ENCODE peak calls at places on chromosomes 13 and 19, in nine cellular contexts. K is OCI-LY7, Y is thoracic aorta, X is mucosa of descending colon, R is sigmoid colon, T is heart right ventricle, E is fibroblast of pulmonary artery, I is retinal pigment epithelial cell, C is lower lobe of right lung. M is an unnamed sample.

GRCh38 chr19:11674067-11674492 is 64.7 kb downstream of the ZNF823 start:
- DNase-seq in R (no peak), K (no peak), C (no peak), Y (no peak), T (no peak), I (no peak), X (no peak), E (no peak), M (no peak)

GRCh38 chr13:105543742-105544141 is 991.7 kb downstream of the EFNB2 start:
- DNase-seq in C (no peak), K (no peak), E (no peak), X (no peak), I (no peak), R (no peak), T (no peak), Y (no peak), M (no peak)

GRCh38 chr13:101624210-101624922 is 171.9 kb downstream of the ITGBL1 start:
- DNase-seq in I (no peak), Y (no peak), R (no peak), X (no peak), E (no peak), K (no peak), T (peak), C (no peak), M (no peak)

GRCh38 chr19:35975608-35976214 is 19.3 kb upstream of the SDHAF1 start:
- DNase-seq in T (no peak), I (no peak), R (no peak), X (no peak), Y (no peak), C (no peak), E (peak), K (no peak), M (no peak)

GRCh38 chr19:47446534-47447469 is 24.9 kb downstream of the SLC8A2 start:
- DNase-seq in K (no peak), T (no peak), R (no peak), C (peak), X (peak), E (peak), I (no peak), Y (no peak), M (no peak)

GRCh38 chr19:48881741-48882657 is 9.8 kb downstream of the PPP1R15A start:
- DNase-seq in I (no peak), T (no peak), X (no peak), Y (no peak), K (peak), C (no peak), E (no peak), R (no peak), M (no peak)

GRCh38 chr19:1608414-1609391 is 3.4 kb upstream of the UQCR11 start:
- DNase-seq in Y (no peak), X (no peak), E (no peak), R (no peak), K (peak), C (no peak), I (no peak), T (no peak), M (no peak)

GRCh38 chr19:34794289-34794960 is 21.4 kb upstream of the ZNF599 start:
- DNase-seq in Y (no peak), E (peak), C (no peak), I (no peak), X (no peak), K (no peak), T (no peak), R (no peak), M (no peak)

GRCh38 chr19:31149306-31149975 is 199.8 kb downstream of the TSHZ3 start:
- DNase-seq in E (no peak), I (no peak), Y (no peak), T (no peak), R (no peak), K (no peak), C (no peak), X (no peak), M (no peak)

GRCh38 chr19:48970923-48971395 is 5.8 kb downstream of the FTL start:
- DNase-seq in T (peak), E (peak), Y (no peak), I (no peak), X (peak), R (peak), C (peak), K (peak), M (peak)

GRCh38 chr19:35314031-35314430 is 15.0 kb upstream of the CD22 start:
- DNase-seq in C (no peak), R (no peak), X (no peak), T (no peak), K (no peak), E (no peak), I (no peak), Y (no peak), M (no peak)

GRCh38 chr13:49652691-49653305 is 24.5 kb downstream of the ARL11 start:
- DNase-seq in E (peak), K (peak), T (no peak), I (no peak), C (no peak), X (peak), Y (no peak), R (no peak), M (no peak)

GRCh38 chr19:18940791-18941627 is at the start of gene HOMER3:
- DNase-seq in K (peak), C (peak), T (peak), X (peak), E (peak), R (peak), I (no peak), Y (peak), M (no peak)

GRCh38 chr19:7595466-7596133 is at the start of gene CAMSAP3:
- DNase-seq in Y (no peak), I (peak), E (no peak), T (no peak), C (peak), X (peak), K (peak), R (no peak), M (no peak)

GRCh38 chr13:76523740-76524382 is 362.3 kb downstream of the KCTD12 start:
- DNase-seq in C (no peak), R (no peak), T (no peak), Y (no peak), E (no peak), X (no peak), K (no peak), I (no peak), M (no peak)

GRCh38 chr13:88761145-88761544 is 1090.0 kb downstream of the SLITRK5 start:
- DNase-seq in R (no peak), K (no peak), I (no peak), T (no peak), C (no peak), E (no peak), Y (no peak), X (no peak), M (no peak)

GRCh38 chr13:110280231-110280813 is 26.6 kb downstream of the COL4A1 start:
- DNase-seq in E (no peak), R (peak), K (no peak), Y (no peak), C (no peak), I (no peak), X (no peak), T (no peak), M (no peak)

GRCh38 chr19:55676384-55676783 is 1.4 kb downstream of the EPN1 start:
- DNase-seq in T (no peak), X (no peak), K (peak), C (no peak), R (no peak), E (peak), Y (no peak), I (no peak), M (no peak)
- TF ChIP-seq CTCF in T (peak), X (no peak), K (peak), C (no peak), R (no peak), E (peak), Y (no peak), I (no peak), M (no peak)

DNA sequence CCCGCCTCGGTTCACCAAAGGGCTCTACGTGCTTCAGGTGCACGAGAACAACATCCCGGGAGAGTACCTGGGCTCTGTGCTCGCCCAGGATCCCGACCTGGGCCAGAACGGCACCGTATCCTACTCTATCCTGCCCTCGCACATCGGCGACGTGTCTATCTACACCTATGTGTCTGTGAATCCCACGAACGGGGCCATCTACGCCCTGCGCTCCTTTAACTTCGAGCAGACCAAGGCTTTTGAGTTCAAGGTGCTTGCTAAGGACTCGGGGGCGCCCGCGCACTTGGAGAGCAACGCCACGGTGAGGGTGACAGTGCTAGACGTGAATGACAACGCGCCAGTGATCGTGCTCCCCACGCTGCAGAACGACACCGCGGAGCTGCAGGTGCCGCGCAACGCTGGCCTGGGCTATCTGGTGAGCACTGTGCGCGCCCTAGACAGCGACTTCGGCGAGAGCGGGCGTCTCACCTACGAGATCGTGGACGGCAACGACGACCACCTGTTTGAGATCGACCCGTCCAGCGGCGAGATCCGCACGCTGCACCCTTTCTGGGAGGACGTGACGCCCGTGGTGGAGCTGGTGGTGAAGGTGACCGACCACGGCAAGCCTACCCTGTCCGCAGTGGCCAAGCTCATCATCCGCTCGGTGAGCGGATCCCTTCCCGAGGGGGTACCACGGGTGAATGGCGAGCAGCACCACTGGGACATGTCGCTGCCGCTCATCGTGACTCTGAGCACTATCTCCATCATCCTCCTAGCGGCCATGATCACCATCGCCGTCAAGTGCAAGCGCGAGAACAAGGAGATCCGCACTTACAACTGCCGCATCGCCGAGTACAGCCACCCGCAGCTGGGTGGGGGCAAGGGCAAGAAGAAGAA is 2.6 kb downstream of the PCDH17 start:
- DNase-seq in E (no peak), Y (no peak), X (no peak), K (no peak), C (no peak), I (no peak), T (peak), R (peak), M (no peak)
- H3K4me3 ChIP-seq in E (no peak), Y (peak), X (no peak), K (no peak), C (peak), I (peak), T (peak), R (peak), M (peak)

DNA sequence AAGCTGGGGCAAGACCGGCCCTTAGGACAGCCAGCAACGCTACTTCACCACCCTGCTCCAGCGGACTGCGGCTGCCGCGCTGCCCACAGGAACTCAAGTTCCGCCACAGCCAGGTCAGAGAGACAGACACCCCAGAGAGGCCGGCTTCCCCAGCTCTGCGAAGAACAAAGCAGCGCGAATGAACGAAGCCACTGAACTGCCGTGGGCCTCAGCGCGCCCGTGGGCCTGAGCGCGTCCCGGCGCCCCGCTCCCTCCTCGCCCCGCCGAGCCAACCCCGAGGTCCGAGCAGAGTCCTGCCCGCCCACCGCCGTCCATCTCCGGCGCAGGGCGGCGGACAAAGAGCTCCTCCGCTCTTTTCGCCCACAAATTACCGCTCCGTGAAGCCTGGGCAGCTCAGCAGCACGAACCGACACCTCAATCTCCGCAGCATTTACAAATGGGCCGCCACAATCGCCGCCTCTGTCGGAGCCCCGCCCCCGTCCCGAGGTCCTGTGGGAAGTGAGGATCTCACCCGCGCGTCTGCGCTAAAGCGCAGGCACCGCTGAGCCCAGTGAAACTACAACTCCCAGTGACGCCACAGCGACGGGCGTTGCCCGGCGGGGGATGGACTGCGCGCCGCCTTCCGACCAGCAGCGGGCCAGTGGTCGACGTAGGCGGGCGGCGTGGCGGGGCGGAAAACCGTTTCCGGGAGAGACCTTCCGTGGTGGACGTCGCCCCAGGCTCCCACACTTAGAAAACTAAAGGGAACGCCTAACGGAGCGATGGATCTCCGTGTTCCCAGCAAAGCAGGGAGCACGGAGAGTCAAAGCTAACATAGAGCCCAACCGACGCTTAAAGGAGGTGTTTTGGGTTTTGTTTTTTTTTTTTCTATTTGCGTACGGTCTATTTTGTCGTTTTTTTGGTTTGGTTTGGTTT is 158.7 kb downstream of the RNF17 start:
- DNase-seq in T (peak), R (peak), E (peak), X (peak), K (peak), C (peak), Y (peak), I (peak), M (peak)
- TF ChIP-seq CTCF in T (peak), R (no peak), E (no peak), X (peak), K (no peak), C (peak), Y (peak), I (no peak), M (no peak)

GRCh38 chr13:20142019-20142926 is 18.6 kb downstream of the GJA3 start:
- DNase-seq in T (no peak), X (no peak), I (no peak), Y (no peak), K (no peak), R (no peak), E (no peak), C (no peak), M (no peak)
- H3K4me3 ChIP-seq in T (no peak), X (no peak), I (no peak), Y (peak), K (no peak), R (no peak), E (no peak), C (no peak), M (no peak)

GRCh38 chr13:46507978-46508377 is 45.0 kb upstream of the LRCH1 start:
- DNase-seq in X (no peak), E (no peak), R (no peak), K (no peak), I (no peak), C (no peak), T (no peak), Y (no peak), M (no peak)
- TF ChIP-seq CTCF in X (no peak), E (no peak), R (no peak), K (no peak), I (no peak), C (no peak), T (no peak), Y (no peak), M (no peak)

GRCh38 chr13:30907167-30907761 is 1.2 kb downstream of the MEDAG start:
- DNase-seq in R (no peak), C (peak), K (no peak), Y (no peak), E (peak), X (no peak), T (peak), I (no peak), M (no peak)
- H3K4me3 ChIP-seq in R (peak), C (peak), K (no peak), Y (peak), E (peak), X (no peak), T (peak), I (no peak), M (peak)

M was measured in astrocyte of the cerebellum.